ENCODE peak calls at places on chromosome 10, in four cellular contexts. V is body of pancreas, Y is lower lobe of right lung, C is A549. P is an unnamed sample.

GRCh38 chr10:113232928-113233511 is 283.0 kb downstream of the TCF7L2 start:
- DNase-seq in V (no peak), Y (no peak), C (no peak), P (no peak)

GRCh38 chr10:34558093-34558492 is 257.0 kb downstream of the PARD3 start:
- DNase-seq in V (no peak), Y (no peak), C (no peak), P (no peak)

GRCh38 chr10:69577268-69578232 is 4.3 kb upstream of the NEUROG3 start:
- DNase-seq in V (no peak), Y (no peak), C (peak; percentile 51), P (no peak)

GRCh38 chr10:10110817-10111490 is 906.7 kb upstream of the CELF2 start:
- DNase-seq in V (no peak), Y (no peak), C (no peak), P (no peak)

GRCh38 chr10:116417821-116418220 is 9.8 kb upstream of the PNLIPRP3 start:
- DNase-seq in V (no peak), Y (no peak), C (no peak), P (no peak)

GRCh38 chr10:58757352-58758071 is 244.8 kb downstream of the BICC1 start:
- DNase-seq in V (no peak), Y (no peak), C (no peak), P (no peak)

GRCh38 chr10:57964371-57964770 is 303.3 kb downstream of the IPMK start:
- DNase-seq in V (no peak), Y (no peak), C (peak; percentile 33), P (no peak)

GRCh38 chr10:106648534-106649481 is 515.7 kb downstream of the SORCS1 start:
- DNase-seq in V (no peak), Y (no peak), C (no peak), P (no peak)

GRCh38 chr10:35453855-35454532 is 117.7 kb downstream of the CCNY start:
- DNase-seq in V (peak; percentile 49), Y (no peak), C (no peak), P (no peak)

GRCh38 chr10:91007656-91008055 is 86.8 kb upstream of the ANKRD1 start:
- DNase-seq in V (no peak), Y (no peak), C (no peak), P (no peak)

GRCh38 chr10:66803174-66803573 is 122.7 kb upstream of the LRRTM3 start:
- DNase-seq in V (no peak), Y (no peak), C (no peak), P (no peak)

GRCh38 chr10:28638392-28638791 is 38.9 kb upstream of the BAMBI start:
- DNase-seq in V (no peak), Y (no peak), C (no peak), P (no peak)

GRCh38 chr10:121378402-121378801 is 219.8 kb downstream of the FGFR2 start:
- DNase-seq in V (no peak), Y (no peak), C (no peak), P (no peak)

GRCh38 chr10:27542812-27543211 is 38.7 kb downstream of the RAB18 start:
- DNase-seq in V (no peak), Y (no peak), C (no peak), P (no peak)

GRCh38 chr10:71597821-71598498 is 121.6 kb downstream of the C10orf105 start:
- DNase-seq in V (peak; percentile 27), Y (peak; percentile 71), C (no peak), P (peak; percentile 82)

GRCh38 chr10:22244001-22244400 is 26.2 kb upstream of the EBLN1 start:
- DNase-seq in V (no peak), Y (no peak), C (no peak), P (no peak)

GRCh38 chr10:127196227-127196954 is at the start of gene INSYN2A:
- DNase-seq in V (no peak), Y (no peak), C (peak; percentile 46), P (peak; percentile 83)

GRCh38 chr10:24434961-24435360 is 226.0 kb downstream of the KIAA1217 start:
- DNase-seq in V (no peak), Y (no peak), C (no peak), P (no peak)

GRCh38 chr10:14652067-14652466 is 122.6 kb downstream of the FAM107B start:
- DNase-seq in V (no peak), Y (no peak), C (no peak), P (no peak)

GRCh38 chr10:14758994-14759664 is 15.6 kb downstream of the FAM107B start:
- DNase-seq in V (peak; percentile 52), Y (no peak), C (peak; percentile 32), P (no peak)

GRCh38 chr10:86752311-86752710 is 4.1 kb upstream of the BMPR1A start:
- DNase-seq in V (no peak), Y (no peak), C (no peak), P (no peak)

GRCh38 chr10:26044123-26044749 is 110.2 kb downstream of the MYO3A start:
- DNase-seq in V (peak; percentile 16), Y (peak; percentile 58), C (no peak), P (no peak)

GRCh38 chr10:71974489-71975011 is 10.4 kb downstream of the CHST3 start:
- DNase-seq in V (no peak), Y (no peak), C (peak; percentile 84), P (no peak)

GRCh38 chr10:4763513-4763912 is 62.5 kb upstream of the AKR1E2 start:
- DNase-seq in V (no peak), Y (no peak), C (no peak), P (no peak)

GRCh38 chr10:73131295-73131694 is 21.0 kb downstream of the NUDT13 start:
- DNase-seq in V (no peak), Y (no peak), C (no peak), P (no peak)

GRCh38 chr10:69969961-69970360 is 82.7 kb upstream of the MACROH2A2 start:
- DNase-seq in V (no peak), Y (no peak), C (no peak), P (no peak)

GRCh38 chr10:132832186-132832983 is 46.4 kb upstream of the NKX6-2 start:
- DNase-seq in V (no peak), Y (no peak), C (no peak), P (no peak)

GRCh38 chr10:74058071-74058470 is 60.2 kb downstream of the VCL start:
- DNase-seq in V (peak; percentile 36), Y (no peak), C (no peak), P (no peak)

GRCh38 chr10:3486346-3487065 is 298.5 kb downstream of the KLF6 start:
- DNase-seq in V (peak; percentile 89), Y (peak; percentile 80), C (peak; percentile 91), P (peak; percentile 94)

GRCh38 chr10:3485287-3485686 is 299.7 kb downstream of the KLF6 start:
- DNase-seq in V (no peak), Y (no peak), C (no peak), P (no peak)

GRCh38 chr10:3487228-3487627 is 297.8 kb downstream of the KLF6 start:
- DNase-seq in V (no peak), Y (no peak), C (no peak), P (no peak)

GRCh38 chr10:3482200-3482993 is 302.6 kb downstream of the KLF6 start:
- DNase-seq in V (peak; percentile 63), Y (no peak), C (peak; percentile 69), P (no peak)

DNA sequence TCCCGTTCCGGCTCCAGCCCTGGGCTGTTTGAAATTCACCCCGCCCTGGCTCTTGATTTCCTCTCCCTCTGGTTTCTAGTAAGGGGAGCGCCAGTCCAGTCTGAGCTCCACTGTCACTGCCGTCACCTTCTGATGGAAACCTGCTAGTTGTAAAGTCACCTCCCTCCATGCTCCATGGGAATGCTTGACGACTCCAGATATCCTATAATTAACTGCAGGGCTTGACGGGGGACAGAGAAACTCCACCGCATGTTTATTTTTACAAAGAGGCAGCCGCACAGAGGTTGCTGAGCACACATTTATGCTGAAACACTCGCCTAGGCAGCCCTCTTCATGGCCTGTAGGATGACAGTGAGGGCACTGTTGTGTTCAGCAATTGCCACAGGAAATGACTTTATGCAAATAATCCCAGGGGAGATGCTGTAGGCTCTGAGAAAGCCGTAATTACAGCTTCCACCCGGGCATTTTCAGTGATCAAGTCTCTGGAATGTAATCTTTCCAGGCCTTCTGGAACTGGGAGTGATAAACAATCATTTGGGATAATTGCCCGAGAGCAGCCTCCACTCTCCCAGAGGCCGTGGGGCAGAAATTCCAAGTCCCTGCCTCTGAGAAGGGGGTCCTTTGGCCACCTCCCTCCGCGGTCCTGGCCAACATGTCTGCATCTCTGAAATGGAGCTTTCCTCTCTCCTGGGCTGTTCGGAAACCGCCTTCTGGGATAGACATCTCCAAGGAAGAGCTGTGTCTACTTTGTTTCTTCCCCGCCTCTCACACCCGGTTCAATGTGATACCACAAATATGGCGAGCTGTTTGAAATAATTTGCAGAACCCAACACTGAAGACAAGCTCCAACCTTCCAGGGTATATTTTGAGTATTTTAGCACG is 300.5 kb downstream of the KLF6 start:
- DNase-seq in V (no peak), Y (no peak), C (no peak), P (no peak)
- H3K27ac ChIP-seq in V (no peak overlapping the region), Y (peak overlapping the region; percentile 44), C (peak overlapping the region; percentile 20), P (peak overlapping the region; percentile 37)

GRCh38 chr10:43012578-43012977 is 64.3 kb upstream of the RET start:
- DNase-seq in V (no peak), Y (no peak), C (no peak), P (no peak)
- H3K4me3 ChIP-seq in V (no peak overlapping the region), Y (no peak overlapping the region), C (no peak overlapping the region), P (no peak overlapping the region)

GRCh38 chr10:49758249-49758930 is 3.7 kb downstream of the OGDHL start:
- DNase-seq in V (no peak), Y (no peak), C (no peak), P (peak; percentile 59)
- H3K4me1 ChIP-seq in V (peaks cover 12% of the 10 kb centered on the region), Y (peaks cover 3% of the 10 kb centered on the region), C (peaks cover 5% of the 10 kb centered on the region), P (peaks cover 36% of the 10 kb centered on the region)

DNA sequence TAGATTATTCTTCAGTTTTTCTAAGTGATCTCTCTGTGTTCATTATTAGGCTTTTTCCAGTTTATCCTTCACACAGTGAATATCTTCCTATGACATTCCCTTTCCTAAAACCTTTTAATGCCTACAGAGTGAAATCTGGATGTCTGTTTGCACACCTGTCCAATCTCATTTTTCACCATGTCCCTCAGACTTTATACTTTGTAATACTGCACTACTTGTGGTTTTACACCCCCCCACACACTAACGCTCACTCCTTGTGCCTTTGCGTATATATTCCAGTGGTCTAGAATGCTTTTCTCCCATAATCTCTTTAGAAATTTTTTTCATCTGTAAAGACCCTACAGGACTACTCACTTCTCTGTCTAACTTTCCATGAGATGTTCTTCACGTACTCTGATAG is 98.2 kb downstream of the EXOC6 start:
- DNase-seq in V (no peak), Y (no peak), C (no peak), P (no peak)
- H3K27ac ChIP-seq in V (no peak overlapping the region), Y (no peak overlapping the region), C (no peak overlapping the region), P (no peak overlapping the region)

GRCh38 chr10:60733826-60734225 is 44.5 kb upstream of the CDK1 start:
- DNase-seq in V (no peak), Y (peak; percentile 46), C (no peak), P (no peak)
- H3K4me3 ChIP-seq in V (peak overlapping the region; percentile 80), Y (peak overlapping the region; percentile 67), C (peak overlapping the region; percentile 80), P (peak overlapping the region; percentile 74)